ENCODE peak calls at places on chromosomes 6 and 20, in seven cellular contexts. One of them, this sample, is unnamed.

GRCh38 chr6:14023855-14024254 is 93.7 kb upstream of the CD83 start:
- DNase-seq in keratinocyte: no peak
- DNase-seq in activated T-cell treated with anti-CD3 and anti-CD28 coated beads for 4 hours: no peak
- DNase-seq in HCT116: no peak
- DNase-seq in T-helper 1 cell: no peak
- DNase-seq in NCI-H1417: no peak
- DNase-seq in H9: no peak
- DNase-seq in this sample: no peak

GRCh38 chr6:36858407-36858981 is 16.1 kb downstream of the PPIL1 start:
- DNase-seq in keratinocyte: no peak
- DNase-seq in HCT116: no peak
- DNase-seq in H9: peak; percentile 86
- DNase-seq in activated T-cell treated with anti-CD3 and anti-CD28 coated beads for 4 hours: no peak
- DNase-seq in T-helper 1 cell: no peak
- DNase-seq in NCI-H1417: no peak
- DNase-seq in this sample: no peak

GRCh38 chr20:40959325-40960092 is 69.1 kb upstream of the TOP1 start:
- DNase-seq in keratinocyte: no peak
- DNase-seq in H9: peak; percentile 8
- DNase-seq in HCT116: no peak
- DNase-seq in NCI-H1417: no peak
- DNase-seq in activated T-cell treated with anti-CD3 and anti-CD28 coated beads for 4 hours: no peak
- DNase-seq in T-helper 1 cell: no peak
- DNase-seq in this sample: no peak

GRCh38 chr6:142361765-142362540 is 60.1 kb downstream of the ADGRG6 start:
- DNase-seq in HCT116: no peak
- DNase-seq in H9: no peak
- DNase-seq in activated T-cell treated with anti-CD3 and anti-CD28 coated beads for 4 hours: no peak
- DNase-seq in NCI-H1417: no peak
- DNase-seq in keratinocyte: no peak
- DNase-seq in T-helper 1 cell: no peak
- DNase-seq in this sample: no peak

GRCh38 chr20:48180637-48181036 is 395.4 kb upstream of the SULF2 start:
- DNase-seq in activated T-cell treated with anti-CD3 and anti-CD28 coated beads for 4 hours: no peak
- DNase-seq in HCT116: no peak
- DNase-seq in T-helper 1 cell: no peak
- DNase-seq in H9: no peak
- DNase-seq in keratinocyte: no peak
- DNase-seq in NCI-H1417: no peak
- DNase-seq in this sample: no peak

GRCh38 chr6:18047406-18047805 is 60.0 kb upstream of the KIF13A start:
- DNase-seq in activated T-cell treated with anti-CD3 and anti-CD28 coated beads for 4 hours: no peak
- DNase-seq in H9: no peak
- DNase-seq in T-helper 1 cell: no peak
- DNase-seq in HCT116: no peak
- DNase-seq in keratinocyte: no peak
- DNase-seq in NCI-H1417: no peak
- DNase-seq in this sample: no peak

GRCh38 chr6:5278047-5278446 is 16.7 kb downstream of the FARS2 start:
- DNase-seq in H9: no peak
- DNase-seq in NCI-H1417: no peak
- DNase-seq in activated T-cell treated with anti-CD3 and anti-CD28 coated beads for 4 hours: no peak
- DNase-seq in keratinocyte: no peak
- DNase-seq in HCT116: no peak
- DNase-seq in T-helper 1 cell: no peak
- DNase-seq in this sample: no peak

GRCh38 chr6:76881414-76881813 is 581.9 kb downstream of the HTR1B start:
- DNase-seq in activated T-cell treated with anti-CD3 and anti-CD28 coated beads for 4 hours: no peak
- DNase-seq in keratinocyte: no peak
- DNase-seq in HCT116: no peak
- DNase-seq in H9: no peak
- DNase-seq in NCI-H1417: no peak
- DNase-seq in T-helper 1 cell: no peak
- DNase-seq in this sample: no peak

GRCh38 chr6:25962368-25963127 is at the start of gene TRIM38:
- DNase-seq in HCT116: peak; percentile 54
- DNase-seq in activated T-cell treated with anti-CD3 and anti-CD28 coated beads for 4 hours: peak; percentile 65
- DNase-seq in keratinocyte: peak; percentile 36
- DNase-seq in NCI-H1417: peak; percentile 66
- DNase-seq in T-helper 1 cell: peak; percentile 94
- DNase-seq in H9: peak; percentile 32
- DNase-seq in this sample: peak; percentile 90

GRCh38 chr6:129686941-129687627 is 22.9 kb downstream of the ARHGAP18 start:
- DNase-seq in T-helper 1 cell: peak; percentile 81
- DNase-seq in NCI-H1417: no peak
- DNase-seq in keratinocyte: no peak
- DNase-seq in activated T-cell treated with anti-CD3 and anti-CD28 coated beads for 4 hours: peak; percentile 12
- DNase-seq in H9: no peak
- DNase-seq in HCT116: no peak
- DNase-seq in this sample: peak; percentile 38

GRCh38 chr6:132122176-132122575 is 171.0 kb upstream of the CCN2 start:
- DNase-seq in activated T-cell treated with anti-CD3 and anti-CD28 coated beads for 4 hours: no peak
- DNase-seq in H9: no peak
- DNase-seq in T-helper 1 cell: no peak
- DNase-seq in NCI-H1417: no peak
- DNase-seq in keratinocyte: no peak
- DNase-seq in HCT116: no peak
- DNase-seq in this sample: no peak

GRCh38 chr6:54588176-54588575 is 258.4 kb upstream of the FAM83B start:
- DNase-seq in activated T-cell treated with anti-CD3 and anti-CD28 coated beads for 4 hours: no peak
- DNase-seq in HCT116: no peak
- DNase-seq in keratinocyte: no peak
- DNase-seq in NCI-H1417: no peak
- DNase-seq in T-helper 1 cell: no peak
- DNase-seq in H9: no peak
- DNase-seq in this sample: no peak

GRCh38 chr6:147618927-147619326 is 110.4 kb downstream of the SAMD5 start:
- DNase-seq in NCI-H1417: no peak
- DNase-seq in H9: no peak
- DNase-seq in HCT116: no peak
- DNase-seq in activated T-cell treated with anti-CD3 and anti-CD28 coated beads for 4 hours: no peak
- DNase-seq in T-helper 1 cell: no peak
- DNase-seq in keratinocyte: no peak
- DNase-seq in this sample: no peak

GRCh38 chr20:32155017-32155965 is 45.8 kb downstream of the TM9SF4 start:
- DNase-seq in activated T-cell treated with anti-CD3 and anti-CD28 coated beads for 4 hours: no peak
- DNase-seq in H9: peak; percentile 72
- DNase-seq in keratinocyte: no peak
- DNase-seq in HCT116: no peak
- DNase-seq in NCI-H1417: no peak
- DNase-seq in T-helper 1 cell: peak; percentile 16
- DNase-seq in this sample: peak; percentile 74

GRCh38 chr6:139372326-139373153 is 1.9 kb downstream of the CITED2 start:
- DNase-seq in HCT116: no peak
- DNase-seq in keratinocyte: no peak
- DNase-seq in T-helper 1 cell: no peak
- DNase-seq in activated T-cell treated with anti-CD3 and anti-CD28 coated beads for 4 hours: no peak
- DNase-seq in NCI-H1417: no peak
- DNase-seq in H9: no peak
- DNase-seq in this sample: no peak

GRCh38 chr20:63289311-63290135 is 3.5 kb upstream of the COL20A1 start:
- DNase-seq in activated T-cell treated with anti-CD3 and anti-CD28 coated beads for 4 hours: no peak
- DNase-seq in H9: no peak
- DNase-seq in NCI-H1417: no peak
- DNase-seq in T-helper 1 cell: no peak
- DNase-seq in HCT116: no peak
- DNase-seq in keratinocyte: no peak
- DNase-seq in this sample: no peak

GRCh38 chr6:89298680-89299450 is 16.2 kb downstream of the GABRR2 start:
- DNase-seq in keratinocyte: no peak
- DNase-seq in NCI-H1417: no peak
- DNase-seq in H9: no peak
- DNase-seq in HCT116: peak; percentile 58
- DNase-seq in T-helper 1 cell: peak; percentile 79
- DNase-seq in activated T-cell treated with anti-CD3 and anti-CD28 coated beads for 4 hours: peak; percentile 16
- DNase-seq in this sample: no peak

GRCh38 chr6:6866656-6867390 is 240.9 kb upstream of the RREB1 start:
- DNase-seq in T-helper 1 cell: no peak
- DNase-seq in HCT116: no peak
- DNase-seq in activated T-cell treated with anti-CD3 and anti-CD28 coated beads for 4 hours: no peak
- DNase-seq in keratinocyte: no peak
- DNase-seq in NCI-H1417: no peak
- DNase-seq in H9: no peak
- DNase-seq in this sample: no peak

GRCh38 chr6:142195862-142196536 is 48.9 kb downstream of the VTA1 start:
- DNase-seq in H9: no peak
- DNase-seq in T-helper 1 cell: no peak
- DNase-seq in NCI-H1417: no peak
- DNase-seq in keratinocyte: no peak
- DNase-seq in activated T-cell treated with anti-CD3 and anti-CD28 coated beads for 4 hours: no peak
- DNase-seq in HCT116: no peak
- DNase-seq in this sample: no peak

GRCh38 chr6:151389640-151390275 is 1.6 kb downstream of the ZBTB2 start:
- DNase-seq in T-helper 1 cell: no peak
- DNase-seq in keratinocyte: no peak
- DNase-seq in NCI-H1417: peak; percentile 73
- DNase-seq in H9: peak; percentile 45
- DNase-seq in HCT116: no peak
- DNase-seq in activated T-cell treated with anti-CD3 and anti-CD28 coated beads for 4 hours: peak; percentile 20
- DNase-seq in this sample: peak; percentile 57

GRCh38 chr6:89007209-89008001 is 44.0 kb upstream of the RNGTT start:
- DNase-seq in NCI-H1417: no peak
- DNase-seq in H9: no peak
- DNase-seq in HCT116: no peak
- DNase-seq in keratinocyte: no peak
- DNase-seq in T-helper 1 cell: no peak
- DNase-seq in activated T-cell treated with anti-CD3 and anti-CD28 coated beads for 4 hours: no peak
- DNase-seq in this sample: no peak

GRCh38 chr6:42162384-42162783 is 10.8 kb upstream of the GUCA1A start:
- DNase-seq in HCT116: no peak
- DNase-seq in T-helper 1 cell: no peak
- DNase-seq in activated T-cell treated with anti-CD3 and anti-CD28 coated beads for 4 hours: no peak
- DNase-seq in H9: peak; percentile 53
- DNase-seq in NCI-H1417: no peak
- DNase-seq in keratinocyte: no peak
- DNase-seq in this sample: no peak